ENCODE peak calls at places on chromosomes 4 and X, in ten cellular contexts. K, U, M, I, T, J, B, F, Y and P are unnamed samples.

GRCh38 chr4:19358015-19358414 is 893.7 kb upstream of the SLIT2 start:
- DNase-seq in Y (no peak), U (no peak), B (no peak), I (no peak), J (peak; percentile 14), K (no peak), T (peak; percentile 80), M (no peak), F (no peak), P (no peak)

GRCh38 chr4:11529625-11530201 is 101.0 kb upstream of the HS3ST1 start:
- DNase-seq in I (no peak), K (no peak), Y (peak; percentile 81), T (peak; percentile 58), J (peak; percentile 95), F (no peak), B (no peak), U (no peak), M (no peak), P (no peak)

GRCh38 chr4:36159208-36159607 is 85.1 kb downstream of the ARAP2 start:
- DNase-seq in J (no peak), I (no peak), F (no peak), M (peak; percentile 21), B (no peak), U (no peak), K (no peak), Y (no peak), T (no peak), P (no peak)

GRCh38 chr4:167219090-167219489 is 15.2 kb downstream of the SPOCK3 start:
- DNase-seq in M (no peak), U (no peak), K (no peak), I (no peak), T (no peak), J (no peak), Y (no peak), B (no peak), F (no peak), P (no peak)

GRCh38 chr4:64533637-64534036 is 124.4 kb upstream of the TECRL start:
- DNase-seq in F (no peak), T (no peak), J (no peak), B (no peak), I (no peak), U (no peak), Y (no peak), K (no peak), M (no peak), P (no peak)

GRCh38 chrX:136616987-136617685 is 30.8 kb upstream of the CD40LG start:
- DNase-seq in T (no peak), F (no peak), Y (no peak), K (no peak), M (no peak), I (no peak), B (no peak), J (no peak), U (no peak), P (no peak)

GRCh38 chrX:24149346-24150050 is at the start of gene ZFX:
- DNase-seq in K (peak; percentile 29), M (peak; percentile 87), I (peak; percentile 81), B (peak; percentile 88), T (peak; percentile 64), J (peak; percentile 61), Y (peak; percentile 74), U (peak; percentile 64), F (peak; percentile 30), P (peak; percentile 43)

GRCh38 chr4:140049924-140050681 is 103.9 kb downstream of the MAML3 start:
- DNase-seq in M (no peak), B (no peak), T (peak; percentile 31), F (no peak), U (peak; percentile 35), Y (peak; percentile 64), J (peak; percentile 64), K (no peak), I (no peak), P (no peak)

GRCh38 chr4:37246891-37247290 is 2.3 kb downstream of the NWD2 start:
- DNase-seq in T (peak; percentile 31), J (no peak), Y (no peak), B (no peak), K (no peak), U (no peak), I (no peak), M (no peak), F (no peak), P (no peak)

GRCh38 chr4:183118585-183118984 is 19.5 kb downstream of the WWC2 start:
- DNase-seq in J (peak; percentile 68), B (no peak), K (no peak), U (no peak), Y (peak; percentile 86), T (peak; percentile 57), I (no peak), M (no peak), F (no peak), P (no peak)

DNA sequence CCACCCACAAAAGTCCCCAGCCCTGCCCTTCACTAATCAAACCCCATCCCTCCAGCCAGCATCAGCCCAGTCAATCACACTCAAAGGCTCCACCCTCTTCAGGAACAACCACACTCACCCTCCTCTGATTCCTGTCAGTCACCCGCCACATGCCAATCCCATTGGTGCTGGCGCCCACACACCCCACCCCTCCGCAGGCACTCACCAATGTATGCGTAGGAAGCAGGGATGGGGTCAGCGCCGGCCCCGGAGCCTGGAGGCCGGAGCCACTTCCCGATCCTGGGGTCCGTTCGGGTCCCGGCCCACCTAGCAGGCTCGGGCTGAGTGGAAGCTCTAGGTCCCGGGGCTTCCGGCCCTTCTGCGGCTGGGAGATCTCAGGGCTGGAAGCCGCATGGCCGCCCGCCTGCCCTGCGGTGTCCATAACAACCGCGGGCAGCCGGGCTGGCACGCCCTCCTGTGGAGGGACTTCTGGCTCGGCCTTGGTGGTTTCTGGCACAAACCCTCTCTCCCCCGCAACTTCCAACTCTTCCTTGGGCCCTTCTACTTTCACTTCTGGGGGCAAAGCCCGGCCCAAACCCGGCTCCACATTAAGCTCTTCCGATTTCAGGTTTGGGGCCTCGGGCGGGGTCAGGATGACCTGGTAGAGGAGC is 7.9 kb upstream of the CFP start:
- DNase-seq in K (no peak), F (no peak), B (peak; percentile 84), M (no peak), U (no peak), I (no peak), T (no peak), J (no peak), Y (peak; percentile 54), P (no peak)
- TF ChIP-seq CTCF in K (no peak), F (no peak), B (peak; percentile 19), M (no peak), U (no peak), I (no peak), T (no peak), J (no peak), Y (peak; percentile 26), P (no peak)

GRCh38 chrX:19514791-19515614 is at the start of gene MAP3K15:
- DNase-seq in I (no peak), J (no peak), K (no peak), F (no peak), B (peak; percentile 72), M (no peak), T (no peak), U (peak; percentile 56), Y (no peak), P (peak; percentile 41)

GRCh38 chrX:19517965-19518364 is 2.7 kb upstream of the MAP3K15 start:
- DNase-seq in K (no peak), U (no peak), I (no peak), J (no peak), M (no peak), T (no peak), F (no peak), B (no peak), Y (no peak), P (no peak)

GRCh38 chrX:19513383-19513782 is 1.9 kb downstream of the MAP3K15 start:
- DNase-seq in Y (no peak), J (peak; percentile 20), K (no peak), F (no peak), B (no peak), U (peak; percentile 7), M (no peak), T (no peak), I (no peak), P (no peak)

GRCh38 chrX:19512961-19513360 is 2.3 kb downstream of the MAP3K15 start:
- DNase-seq in K (no peak), B (no peak), M (no peak), U (no peak), F (no peak), Y (no peak), J (no peak), T (no peak), I (no peak), P (no peak)

DNA sequence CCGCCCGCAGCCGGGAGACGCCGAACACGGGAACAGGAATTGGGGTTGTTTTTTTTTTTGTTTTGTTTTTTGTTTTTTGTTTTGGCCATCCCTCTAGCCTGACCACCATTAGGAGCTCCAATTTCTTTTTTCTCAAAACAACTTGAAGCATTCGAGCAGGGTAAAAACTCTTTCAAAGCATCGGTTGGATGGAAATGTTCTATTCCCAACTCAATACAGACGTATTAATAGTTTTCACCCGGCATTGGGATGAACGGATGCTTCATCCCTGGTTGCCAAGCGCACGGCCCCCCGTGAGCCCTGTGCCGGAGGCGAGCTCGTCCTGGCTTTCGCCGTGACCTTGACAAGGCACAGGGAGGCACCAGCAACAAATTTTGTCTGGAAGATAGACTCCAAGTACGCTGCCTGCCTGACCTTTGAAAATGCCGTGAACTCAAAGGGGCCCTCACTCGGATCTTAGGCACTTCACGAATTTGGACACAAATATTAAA is 352 bp upstream of the MAP3K15 start:
- DNase-seq in J (no peak), I (no peak), K (no peak), M (no peak), U (no peak), F (no peak), T (no peak), B (no peak), Y (no peak), P (no peak)
- TF ChIP-seq CTCF in J (no peak), I (peak; percentile 60), K (peak; percentile 18), M (no peak), U (no peak), F (no peak), T (no peak), B (peak; percentile 38), Y (peak; percentile 4), P (no peak)

GRCh38 chr4:92600638-92601037 is 296.9 kb downstream of the GRID2 start:
- DNase-seq in I (no peak), K (no peak), F (no peak), J (no peak), U (peak; percentile 3), M (no peak), T (no peak), B (peak; percentile 39), Y (no peak), P (no peak)
- TF ChIP-seq CTCF in I (no peak), K (no peak), F (no peak), J (no peak), U (no peak), M (no peak), T (no peak), B (no peak), Y (no peak), P (no peak)

DNA sequence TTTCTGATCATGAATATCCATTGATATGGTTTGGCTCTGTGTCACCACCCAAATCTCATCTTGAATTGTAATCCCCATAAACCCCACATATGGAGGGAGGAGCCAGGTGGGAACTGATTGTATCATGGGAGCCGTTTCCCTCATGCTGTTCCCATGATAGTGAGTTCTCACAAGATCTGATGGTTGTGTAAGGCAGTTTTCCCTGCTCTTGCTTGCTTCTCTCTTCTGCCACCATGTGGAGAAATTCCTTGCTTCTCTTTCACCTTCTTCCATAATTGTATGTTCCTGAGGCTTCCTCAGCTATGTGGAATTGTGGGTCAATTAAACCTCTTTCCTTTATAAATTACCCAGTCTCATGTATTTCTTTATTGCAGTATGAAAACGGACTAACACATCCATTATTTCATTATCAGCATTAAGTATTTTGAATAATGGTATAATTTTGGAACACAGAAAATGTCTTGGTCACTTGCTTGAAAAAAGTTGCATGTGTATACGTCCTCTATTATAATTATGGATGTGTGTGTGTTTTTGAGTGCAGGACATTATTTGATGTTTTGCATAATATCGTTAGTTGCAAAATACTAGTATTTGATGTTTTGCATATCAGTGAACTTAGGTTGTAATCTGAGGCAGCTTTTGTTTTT is 334.6 kb downstream of the PCDH10 start:
- DNase-seq in U (peak; percentile 3), B (no peak), F (no peak), K (no peak), T (peak; percentile 61), J (peak; percentile 60), I (no peak), M (no peak), Y (peak; percentile 57), P (no peak)
- TF ChIP-seq CTCF in U (peak; percentile 58), B (peak; percentile 23), F (no peak), K (peak; percentile 6), T (peak; percentile 43), J (no peak), I (peak; percentile 66), M (no peak), Y (peak; percentile 58), P (no peak)